ENCODE peak calls at places on chromosomes 4 and X, in five cellular contexts. C is A549, L is K562, T is HepG2, I is GM12878. E is an unnamed sample.

GRCh38 chrX:137568741-137569469 is 3.0 kb downstream of the ZIC3 start:
- DNase-seq in C (no peak), L (no peak), T (no peak), I (no peak), E (no peak)

GRCh38 chr4:83272900-83273299 is 11.7 kb downstream of the COQ2 start:
- DNase-seq in C (no peak), L (no peak), T (no peak), I (peak), E (no peak)

GRCh38 chrX:16444353-16444752 is 205.6 kb upstream of the S100G start:
- DNase-seq in C (no peak), L (no peak), T (no peak), I (no peak), E (no peak)

GRCh38 chrX:50327235-50327634 is 122.7 kb downstream of the CCNB3 start:
- DNase-seq in C (no peak), L (no peak), T (no peak), I (no peak), E (no peak)

GRCh38 chr4:128286474-128287158 is 997 bp downstream of the PGRMC2 start:
- DNase-seq in C (peak), L (peak), T (peak), I (no peak), E (no peak)

GRCh38 chr4:11497212-11497806 is 68.6 kb upstream of the HS3ST1 start:
- DNase-seq in C (no peak), L (no peak), T (no peak), I (no peak), E (no peak)

GRCh38 chrX:15906544-15906943 is 51.9 kb upstream of the AP1S2 start:
- DNase-seq in C (no peak), L (no peak), T (no peak), I (no peak), E (no peak)

GRCh38 chr4:33340168-33340567 is 2620.0 kb downstream of the PCDH7 start:
- DNase-seq in C (no peak), L (no peak), T (no peak), I (no peak), E (no peak)

GRCh38 chr4:183527326-183527725 is 22.5 kb downstream of the ING2 start:
- DNase-seq in C (no peak), L (no peak), T (no peak), I (no peak), E (no peak)

GRCh38 chrX:11059923-11060322 is 51.2 kb upstream of the HCCS start:
- DNase-seq in C (no peak), L (no peak), T (no peak), I (no peak), E (no peak)

GRCh38 chr4:25938251-25939186 is 24.5 kb downstream of the SMIM20 start:
- DNase-seq in C (no peak), L (no peak), T (no peak), I (peak), E (no peak)

GRCh38 chrX:148501121-148502066 is 977 bp downstream of the AFF2 start:
- DNase-seq in C (peak), L (no peak), T (no peak), I (no peak), E (peak)

GRCh38 chrX:22748093-22748999 is 251.4 kb upstream of the DDX53 start:
- DNase-seq in C (peak), L (peak), T (peak), I (no peak), E (peak)

GRCh38 chr4:150209140-150209829 is 131.0 kb downstream of the DCLK2 start:
- DNase-seq in C (peak), L (peak), T (peak), I (no peak), E (peak)

GRCh38 chr4:150316332-150317205 is 238.3 kb downstream of the DCLK2 start:
- DNase-seq in C (no peak), L (no peak), T (no peak), I (no peak), E (no peak)

DNA sequence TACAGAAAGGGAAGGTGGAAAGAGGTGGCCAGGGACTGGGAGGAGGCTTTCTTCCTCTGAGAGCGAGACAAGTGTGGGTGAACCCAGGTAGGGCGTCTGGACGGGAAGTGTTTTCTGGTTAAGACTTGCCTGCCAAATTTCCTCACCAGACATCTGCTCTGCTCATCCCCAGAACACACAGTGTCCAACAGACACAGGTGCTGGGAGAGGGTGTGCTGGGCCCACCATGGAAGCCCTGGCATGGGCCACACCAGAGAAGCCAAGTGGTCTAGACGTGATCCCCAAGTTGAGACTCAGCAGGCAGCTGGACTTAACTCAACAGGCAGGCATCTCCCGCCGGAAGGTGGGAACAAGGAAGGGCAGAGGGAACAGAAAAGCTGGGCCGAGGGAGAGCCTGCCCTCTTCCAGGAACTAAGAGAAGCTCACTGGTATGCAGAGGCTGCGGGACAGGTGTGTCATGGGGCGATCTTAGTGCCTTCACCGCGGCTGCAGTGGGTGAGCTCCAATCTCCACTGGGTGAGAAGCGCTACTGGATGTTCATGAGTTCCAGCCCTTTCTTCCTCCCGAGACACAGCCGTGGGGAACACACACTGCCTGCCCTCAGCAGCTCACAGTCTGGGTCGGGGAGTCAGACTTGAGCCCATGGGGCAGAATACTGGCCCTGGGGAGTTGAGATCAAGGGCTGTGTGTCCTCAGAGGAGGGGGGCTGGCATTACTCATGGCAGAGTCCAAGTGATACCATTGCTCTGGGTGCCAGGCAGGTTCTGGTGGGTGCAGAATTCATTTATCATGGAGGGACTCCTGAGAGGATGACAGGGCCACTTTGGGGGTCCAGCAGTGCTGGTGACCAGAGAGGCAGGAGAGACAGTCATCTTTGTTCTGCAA is 110.2 kb downstream of the CPZ start:
- DNase-seq in C (no peak), L (no peak), T (no peak), I (no peak), E (peak)
- TF ChIP-seq ESRRA in C (no peak), L (no peak), T (no peak), I (no peak), E (no peak)

DNA sequence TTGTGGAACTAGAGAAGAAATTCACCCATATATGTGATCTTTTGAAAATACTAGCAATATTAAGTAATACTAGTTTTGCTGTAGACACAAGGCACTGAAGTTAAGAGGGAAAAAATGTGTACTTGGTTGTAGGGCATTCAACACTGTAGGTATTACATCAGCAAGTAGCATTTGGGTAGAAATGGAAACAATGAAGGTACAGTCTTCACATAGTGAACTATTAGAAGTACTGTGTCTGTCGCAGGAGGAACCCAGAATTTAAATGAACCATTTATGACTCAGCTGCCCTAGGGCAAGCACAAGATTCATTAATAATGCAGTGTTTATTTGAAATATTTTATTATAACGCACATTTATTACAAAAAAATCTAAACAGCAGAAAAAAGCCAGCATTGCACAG is 572.7 kb upstream of the TENM3 start:
- DNase-seq in C (no peak), L (no peak), T (no peak), I (no peak), E (no peak)
- TF ChIP-seq ESRRA in C (no peak), L (no peak), T (no peak), I (no peak), E (no peak)

DNA sequence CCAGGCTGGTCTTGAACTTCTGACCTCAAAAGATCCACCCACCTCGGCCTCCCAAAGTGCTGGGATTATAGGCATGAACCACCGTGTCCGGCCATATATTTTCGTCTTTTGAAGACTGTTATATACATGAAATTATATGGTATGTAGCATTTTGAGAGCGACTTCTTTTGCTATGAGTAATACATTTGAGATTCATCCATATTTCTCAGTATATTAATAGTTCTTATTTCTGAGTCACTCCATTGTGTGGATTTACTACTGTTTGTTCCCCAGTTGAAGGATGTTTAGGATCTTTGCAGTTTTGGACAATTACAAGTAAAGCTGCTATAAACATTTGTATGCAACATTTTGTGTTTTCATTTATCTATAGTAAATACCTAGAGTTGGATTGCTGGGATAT is 34.9 kb downstream of the GNL3L start:
- DNase-seq in C (no peak), L (no peak), T (no peak), I (no peak), E (no peak)
- TF ChIP-seq ESRRA in C (no peak), L (no peak), T (no peak), I (no peak), E (no peak)

DNA sequence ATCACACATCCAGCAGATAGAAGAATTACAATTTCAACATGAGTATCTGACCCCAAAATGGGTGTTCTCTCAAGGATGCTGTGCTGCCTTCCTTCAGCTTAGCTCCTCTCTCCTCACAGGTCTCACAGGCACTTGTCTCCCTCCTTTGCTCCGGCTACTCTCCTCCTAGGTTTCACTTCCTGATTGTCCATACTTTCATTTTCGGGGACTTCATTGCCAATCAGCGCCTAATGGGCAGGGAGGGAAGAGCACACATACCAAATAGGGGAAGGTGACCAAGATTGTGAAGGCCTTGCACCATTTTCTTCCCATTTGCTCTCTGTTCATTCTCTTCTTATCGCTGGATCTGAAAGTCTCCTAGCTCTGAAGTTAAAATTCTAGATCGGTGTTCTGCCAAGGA is 125.4 kb upstream of the EOLA2 start:
- DNase-seq in C (no peak), L (no peak), T (no peak), I (no peak), E (no peak)
- TF ChIP-seq ESRRA in C (no peak), L (no peak), T (no peak), I (no peak), E (no peak)